ENCODE peak calls at places on chromosome 20, in five cellular contexts. C, U, L, H and A are unnamed samples.

GRCh38 chr20:25299801-25300200 is 51.9 kb downstream of the PYGB start:
- DNase-seq in L (no peak), C (no peak), U (no peak), H (no peak), A (no peak)

GRCh38 chr20:46937827-46938226 is 43.2 kb downstream of the EYA2 start:
- DNase-seq in C (no peak), L (no peak), H (no peak), U (no peak), A (no peak)

GRCh38 chr20:24309596-24309995 is 159.8 kb upstream of the SYNDIG1 start:
- DNase-seq in U (peak; percentile 3), L (no peak), C (no peak), H (no peak), A (no peak)

GRCh38 chr20:49161428-49162152 is 26.5 kb downstream of the STAU1 start:
- DNase-seq in L (no peak), C (no peak), H (no peak), U (no peak), A (no peak)

GRCh38 chr20:25136643-25137559 is 55.0 kb upstream of the VSX1 start:
- DNase-seq in L (no peak), U (peak; percentile 93), H (peak; percentile 71), C (peak; percentile 58), A (peak; percentile 65)

GRCh38 chr20:3203315-3204123 is 963 bp downstream of the DDRGK1 start:
- DNase-seq in U (no peak), H (no peak), L (peak; percentile 33), C (no peak), A (no peak)

GRCh38 chr20:49541733-49542513 is 26.0 kb downstream of the PTGIS start:
- DNase-seq in U (peak; percentile 69), H (peak; percentile 65), C (no peak), L (peak; percentile 79), A (peak; percentile 48)

GRCh38 chr20:47133809-47134456 is 222.6 kb downstream of the ZMYND8 start:
- DNase-seq in C (no peak), H (no peak), L (no peak), U (peak; percentile 79), A (no peak)

GRCh38 chr20:24957326-24957996 is 8.4 kb downstream of the CST7 start:
- DNase-seq in L (peak; percentile 20), H (no peak), U (no peak), C (peak; percentile 50), A (no peak)

GRCh38 chr20:22523499-22524392 is 60.6 kb downstream of the FOXA2 start:
- DNase-seq in U (no peak), C (no peak), L (peak; percentile 46), H (no peak), A (no peak)

GRCh38 chr20:34510575-34510974 is 5.6 kb upstream of the DYNLRB1 start:
- DNase-seq in C (no peak), H (no peak), U (no peak), L (no peak), A (no peak)

GRCh38 chr20:35405775-35406174 is 6.0 kb downstream of the UQCC1 start:
- DNase-seq in L (no peak), U (no peak), C (no peak), H (no peak), A (no peak)

GRCh38 chr20:4020256-4020655 is 4.9 kb upstream of the RNF24 start:
- DNase-seq in H (no peak), L (no peak), U (no peak), C (no peak), A (no peak)

GRCh38 chr20:22771706-22772105 is 187.3 kb upstream of the FOXA2 start:
- DNase-seq in C (no peak), L (no peak), U (no peak), H (no peak), A (no peak)

GRCh38 chr20:51531141-51531710 is 11.3 kb downstream of the NFATC2 start:
- DNase-seq in L (no peak), C (peak; percentile 59), U (no peak), H (no peak), A (no peak)

GRCh38 chr20:32806356-32806755 is 13.4 kb upstream of the MAPRE1 start:
- DNase-seq in C (no peak), L (no peak), H (no peak), U (no peak), A (no peak)

GRCh38 chr20:32062776-32063170 is 10.7 kb downstream of the HCK start:
- DNase-seq in L (peak; percentile 45), H (peak; percentile 54), U (no peak), C (no peak), A (peak; percentile 59)

GRCh38 chr20:35947489-35947888 is 6.8 kb downstream of the SCAND1 start:
- DNase-seq in U (peak; percentile 10), C (no peak), H (no peak), L (no peak), A (no peak)

GRCh38 chr20:4088766-4089165 is 73.4 kb upstream of the RNF24 start:
- DNase-seq in C (no peak), L (no peak), H (no peak), U (no peak), A (no peak)

GRCh38 chr20:48186915-48187314 is 401.6 kb upstream of the SULF2 start:
- DNase-seq in U (no peak), H (no peak), L (no peak), C (no peak), A (no peak)

GRCh38 chr20:2230671-2231488 is 64.9 kb upstream of the TGM3 start:
- DNase-seq in U (no peak), C (no peak), L (no peak), H (no peak), A (no peak)

GRCh38 chr20:1466211-1467081 is at the start of gene NSFL1C:
- DNase-seq in L (peak; percentile 98), C (peak; percentile 100), U (peak; percentile 94), H (peak; percentile 97), A (peak; percentile 96)

GRCh38 chr20:50283922-50284810 is 93.5 kb downstream of the CEBPB start:
- DNase-seq in C (no peak), H (no peak), U (no peak), L (peak; percentile 79), A (no peak)

DNA sequence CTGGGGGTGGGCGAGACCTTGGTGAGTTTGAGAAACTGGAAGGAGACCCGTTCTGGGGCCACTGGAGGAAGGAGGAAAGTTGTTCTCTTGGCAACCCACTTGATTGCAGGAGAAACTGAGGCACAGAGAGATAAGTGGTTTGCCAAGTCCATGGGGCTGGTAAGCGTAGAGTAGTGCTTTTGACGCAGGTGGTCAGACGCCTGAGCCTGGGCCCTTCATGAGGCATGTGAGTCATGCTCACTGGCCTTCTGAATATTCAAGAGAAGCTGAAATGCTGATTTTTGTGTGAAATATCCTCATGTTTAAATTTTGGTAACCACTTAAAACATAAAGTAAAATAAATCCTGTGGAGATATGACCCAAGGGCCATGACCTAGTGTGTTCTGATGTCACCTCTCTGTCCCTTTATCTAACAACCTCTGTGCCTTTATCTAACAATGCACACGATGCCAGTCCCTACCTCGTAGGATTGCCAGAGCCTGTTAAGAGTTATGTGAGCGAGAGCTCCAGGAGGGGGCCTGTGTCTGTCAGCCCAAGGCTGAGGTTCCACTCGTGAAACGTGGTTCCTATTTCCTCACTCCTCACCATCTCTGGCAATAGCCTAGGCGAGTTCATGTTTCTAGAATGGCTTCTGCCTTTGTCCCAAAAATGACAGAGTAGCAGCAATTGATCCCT is 32.8 kb upstream of the PMEPA1 start:
- DNase-seq in C (no peak), L (no peak), H (no peak), U (no peak), A (no peak)
- H3K4me1 ChIP-seq in C (peaks cover 3% of the 10 kb centered on the region), L (no peaks in the 10 kb centered on the region), H (peaks cover 14% of the 10 kb centered on the region), U (no peaks in the 10 kb centered on the region), A (peaks cover 8% of the 10 kb centered on the region)

GRCh38 chr20:45094864-45095574 is 5.9 kb downstream of the KCNS1 start:
- DNase-seq in U (no peak), C (no peak), L (no peak), H (no peak), A (no peak)

GRCh38 chr20:45096781-45097180 is 4.1 kb downstream of the KCNS1 start:
- DNase-seq in L (no peak), U (no peak), C (no peak), H (no peak), A (no peak)

GRCh38 chr20:45095753-45096371 is 5.1 kb downstream of the KCNS1 start:
- DNase-seq in C (no peak), L (peak; percentile 50), U (peak; percentile 72), H (peak; percentile 34), A (no peak)

GRCh38 chr20:45098096-45098773 is 2.7 kb downstream of the KCNS1 start:
- DNase-seq in U (peak; percentile 25), H (no peak), L (peak; percentile 33), C (peak; percentile 82), A (no peak)

DNA sequence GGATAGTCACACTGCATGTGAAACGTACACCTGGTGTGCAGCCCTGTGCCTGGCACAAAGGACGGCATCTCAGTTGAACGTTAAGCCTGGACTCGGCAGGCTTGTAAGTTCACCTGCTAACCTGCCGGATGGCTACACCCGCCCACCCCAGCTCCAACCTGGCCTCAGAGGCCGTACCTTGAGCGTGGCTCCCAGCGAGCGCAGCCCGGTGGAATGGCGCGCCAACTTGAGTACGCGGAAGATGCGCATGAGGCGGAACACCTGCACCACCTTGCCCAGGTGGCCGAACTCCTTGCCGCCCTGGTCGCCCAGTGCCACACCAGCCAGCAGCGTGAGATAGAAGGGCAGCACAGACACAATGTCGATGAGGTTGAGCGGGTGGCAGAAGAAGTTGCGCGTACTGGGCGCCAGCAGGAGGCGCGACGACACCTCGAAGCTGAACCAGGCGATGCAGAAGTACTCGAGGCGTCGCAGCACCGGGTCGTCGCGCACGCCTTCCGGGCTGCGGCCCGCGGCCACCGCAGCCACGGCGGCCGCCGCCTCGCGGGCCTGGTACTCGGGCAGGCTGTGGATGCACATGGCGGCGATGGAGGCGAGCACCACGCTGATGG is 3.3 kb downstream of the KCNS1 start:
- DNase-seq in C (peak; percentile 89), L (no peak), H (no peak), U (peak; percentile 42), A (no peak)
- TF ChIP-seq CTCF in C (peak; percentile 72), L (no peak), H (no peak), U (peak; percentile 22), A (peak; percentile 33)

GRCh38 chr20:62019881-62020492 is 45.7 kb downstream of the TAF4 start:
- DNase-seq in H (peak; percentile 52), C (peak; percentile 61), L (no peak), U (no peak), A (peak; percentile 73)
- H3K36me3 ChIP-seq in H (no peaks in the 10 kb centered on the region), C (no peaks in the 10 kb centered on the region), L (no peaks in the 10 kb centered on the region), U (no peaks in the 10 kb centered on the region), A (no peaks in the 10 kb centered on the region)

GRCh38 chr20:40692240-40693011 is 3.4 kb upstream of the MAFB start:
- DNase-seq in C (peak; percentile 53), L (no peak), U (no peak), H (no peak), A (no peak)

GRCh38 chr20:40690836-40691565 is 2.0 kb upstream of the MAFB start:
- DNase-seq in U (no peak), C (peak; percentile 61), H (no peak), L (no peak), A (no peak)

GRCh38 chr20:40691566-40692239 is 2.7 kb upstream of the MAFB start:
- DNase-seq in C (peak; percentile 39), L (no peak), U (no peak), H (no peak), A (no peak)

GRCh38 chr20:40695214-40695613 is 6.2 kb upstream of the MAFB start:
- DNase-seq in U (no peak), L (no peak), C (no peak), H (no peak), A (no peak)

DNA sequence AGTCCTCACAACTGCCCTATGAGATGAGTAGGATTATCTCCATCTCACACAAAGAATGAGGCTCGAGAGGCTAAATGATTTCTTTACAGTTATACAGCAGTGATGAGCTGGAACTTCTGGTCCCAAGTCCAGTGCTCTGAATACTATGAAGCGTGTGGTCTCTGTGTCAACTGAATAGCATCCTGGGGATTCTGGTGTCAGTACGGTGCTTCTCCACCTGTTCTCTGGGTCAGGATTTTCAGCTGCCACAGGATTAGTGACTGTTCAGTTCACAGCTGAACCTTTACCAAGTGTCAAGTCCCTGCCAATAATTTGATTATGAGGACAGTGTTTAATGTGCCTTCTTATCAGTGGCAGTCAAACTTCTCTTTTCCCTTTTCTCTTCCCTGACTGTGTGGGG is 5.2 kb upstream of the MAFB start:
- DNase-seq in L (no peak), H (no peak), U (no peak), C (no peak), A (no peak)
- H3K4me1 ChIP-seq in L (peaks cover 8% of the 10 kb centered on the region), H (peaks cover 9% of the 10 kb centered on the region), U (no peaks in the 10 kb centered on the region), C (peaks cover 13% of the 10 kb centered on the region), A (peaks cover 27% of the 10 kb centered on the region)